ENCODE peak calls at places on chromosomes 5 and 9, in five cellular contexts. B is NCI-H2029 treated with DMSO at 0.1 percent for 48 hours, K is germinal center, I is HL-60, Y is lung microvascular endothelial cell. T is an unnamed sample.

GRCh38 chr5:79200573-79201183 is 35.3 kb upstream of the JMY start:
- DNase-seq in B (no peak), K (peak), I (no peak), Y (peak), T (peak)

GRCh38 chr9:125361837-125362531 is 100.4 kb downstream of the GAPVD1 start:
- DNase-seq in B (no peak), K (no peak), I (no peak), Y (peak), T (no peak)

GRCh38 chr5:7886849-7887460 is 18.0 kb downstream of the MTRR start:
- DNase-seq in B (peak), K (peak), I (no peak), Y (peak), T (peak)

GRCh38 chr5:36881807-36882206 is 5.2 kb downstream of the NIPBL start:
- DNase-seq in B (no peak), K (no peak), I (no peak), Y (no peak), T (no peak)

GRCh38 chr5:61162832-61163567 is 732 bp upstream of the SMIM15 start:
- DNase-seq in B (no peak), K (no peak), I (no peak), Y (peak), T (no peak)

GRCh38 chr5:127518319-127518621 is 830 bp downstream of the PRRC1 start:
- DNase-seq in B (no peak), K (peak), I (no peak), Y (peak), T (peak)

GRCh38 chr5:167555771-167556170 is 735.7 kb upstream of the WWC1 start:
- DNase-seq in B (no peak), K (no peak), I (no peak), Y (no peak), T (no peak)

GRCh38 chr9:15697459-15697858 is 144.6 kb downstream of the CCDC171 start:
- DNase-seq in B (no peak), K (no peak), I (no peak), Y (no peak), T (no peak)

GRCh38 chr5:160616712-160617497 is 195.2 kb downstream of the PTTG1 start:
- DNase-seq in B (no peak), K (no peak), I (peak), Y (no peak), T (no peak)

GRCh38 chr9:124032247-124032646 is 20.7 kb downstream of the LHX2 start:
- DNase-seq in B (no peak), K (no peak), I (no peak), Y (no peak), T (no peak)

GRCh38 chr5:181059297-181060230 is 19.5 kb downstream of the BTNL9 start:
- DNase-seq in B (no peak), K (no peak), I (no peak), Y (no peak), T (no peak)

GRCh38 chr5:145697251-145698016 is 137.7 kb downstream of the PRELID2 start:
- DNase-seq in B (no peak), K (peak), I (no peak), Y (peak), T (no peak)

GRCh38 chr5:174293006-174293405 is 247.5 kb downstream of the NSG2 start:
- DNase-seq in B (no peak), K (no peak), I (no peak), Y (no peak), T (no peak)

GRCh38 chr9:132614324-132614723 is 31.9 kb downstream of the BARHL1 start:
- DNase-seq in B (no peak), K (no peak), I (no peak), Y (no peak), T (no peak)

GRCh38 chr5:74251106-74252032 is 389.2 kb downstream of the ENC1 start:
- DNase-seq in B (peak), K (no peak), I (peak), Y (peak), T (peak)

GRCh38 chr9:93661591-93661990 is 85.2 kb downstream of the PHF2 start:
- DNase-seq in B (no peak), K (no peak), I (no peak), Y (no peak), T (no peak)

GRCh38 chr5:168947212-168947868 is 353.6 kb downstream of the SLIT3 start:
- DNase-seq in B (no peak), K (peak), I (no peak), Y (peak), T (peak)

GRCh38 chr9:3809724-3810123 is 283.9 kb upstream of the RFX3 start:
- DNase-seq in B (no peak), K (no peak), I (peak), Y (no peak), T (no peak)

GRCh38 chr9:34501889-34502425 is 20.8 kb downstream of the ENHO start:
- DNase-seq in B (peak), K (no peak), I (no peak), Y (peak), T (no peak)

GRCh38 chr9:79807966-79808365 is 236.2 kb downstream of the TLE4 start:
- DNase-seq in B (no peak), K (no peak), I (no peak), Y (no peak), T (no peak)

GRCh38 chr5:146068136-146068717 is 37.1 kb downstream of the PLAC8L1 start:
- DNase-seq in B (no peak), K (no peak), I (no peak), Y (no peak), T (no peak)

GRCh38 chr9:6793203-6793602 is 35.4 kb downstream of the KDM4C start:
- DNase-seq in B (no peak), K (no peak), I (no peak), Y (no peak), T (no peak)

GRCh38 chr9:104861406-104861805 is 66.5 kb downstream of the ABCA1 start:
- DNase-seq in B (no peak), K (no peak), I (peak), Y (no peak), T (no peak)

GRCh38 chr9:120411862-120412424 is 168.0 kb downstream of the CDK5RAP2 start:
- DNase-seq in B (no peak), K (no peak), I (no peak), Y (no peak), T (no peak)

GRCh38 chr5:68565427-68565826 is 349.9 kb downstream of the PIK3R1 start:
- DNase-seq in B (no peak), K (peak), I (no peak), Y (no peak), T (peak)

GRCh38 chr9:135907446-135908333 is at the start of gene CAMSAP1:
- DNase-seq in B (peak), K (peak), I (peak), Y (peak), T (peak)

GRCh38 chr9:77802512-77803293 is 154.6 kb upstream of the GNA14 start:
- DNase-seq in B (peak), K (no peak), I (no peak), Y (no peak), T (no peak)

GRCh38 chr5:56161927-56162326 is 71.2 kb downstream of the ANKRD55 start:
- DNase-seq in B (no peak), K (no peak), I (no peak), Y (no peak), T (no peak)

GRCh38 chr9:12065050-12065449 is 628.1 kb upstream of the TYRP1 start:
- DNase-seq in B (no peak), K (no peak), I (no peak), Y (no peak), T (no peak)

GRCh38 chr5:104573979-104574709 is 1011.6 kb upstream of the NUDT12 start:
- DNase-seq in B (no peak), K (no peak), I (no peak), Y (no peak), T (no peak)